ENCODE peak calls at places on chromosomes 6 and 20, in eight cellular contexts. K, O, L, J, R, C, U and I are unnamed samples.

GRCh38 chr6:21067521-21067920 is 526.0 kb upstream of the SOX4 start:
- DNase-seq in K (no peak), O (no peak), L (no peak), J (no peak), R (no peak), C (no peak), U (no peak), I (no peak)

GRCh38 chr6:117624869-117625481 is 22.7 kb upstream of the GOPC start:
- DNase-seq in K (no peak), O (peak), L (peak), J (no peak), R (no peak), C (no peak), U (no peak), I (no peak)

GRCh38 chr20:53513168-53513488 is 80.5 kb downstream of the ZNF217 start:
- DNase-seq in K (no peak), O (no peak), L (no peak), J (no peak), R (no peak), C (no peak), U (peak), I (no peak)

GRCh38 chr20:19958243-19958642 is 58.9 kb upstream of the NAA20 start:
- DNase-seq in K (no peak), O (no peak), L (no peak), J (no peak), R (no peak), C (no peak), U (no peak), I (no peak)

GRCh38 chr6:101605874-101606273 is 212.4 kb downstream of the GRIK2 start:
- DNase-seq in K (no peak), O (no peak), L (no peak), J (no peak), R (no peak), C (no peak), U (no peak), I (no peak)

GRCh38 chr20:44068780-44069191 is 118.2 kb downstream of the JPH2 start:
- DNase-seq in K (no peak), O (no peak), L (no peak), J (peak), R (no peak), C (no peak), U (no peak), I (no peak)

GRCh38 chr6:104995989-104996617 is 39.2 kb downstream of the LIN28B start:
- DNase-seq in K (no peak), O (no peak), L (peak), J (no peak), R (no peak), C (peak), U (peak), I (no peak)

GRCh38 chr6:32972353-32973143 is 4.2 kb downstream of the BRD2 start:
- DNase-seq in K (no peak), O (peak), L (no peak), J (peak), R (no peak), C (no peak), U (no peak), I (peak)

GRCh38 chr6:167825059-167825758 is 1.5 kb upstream of the AFDN start:
- DNase-seq in K (no peak), O (no peak), L (no peak), J (no peak), R (no peak), C (no peak), U (peak), I (peak)

GRCh38 chr20:34083137-34083536 is 28.9 kb downstream of the EIF2S2 start:
- DNase-seq in K (peak), O (peak), L (no peak), J (no peak), R (no peak), C (no peak), U (peak), I (no peak)

GRCh38 chr6:42217165-42217522 is 517 bp downstream of the MRPS10 start:
- DNase-seq in K (no peak), O (no peak), L (peak), J (no peak), R (no peak), C (no peak), U (no peak), I (no peak)

GRCh38 chr6:141744971-141745370 is 387.8 kb upstream of the GJE1 start:
- DNase-seq in K (peak), O (no peak), L (no peak), J (no peak), R (no peak), C (no peak), U (peak), I (no peak)

GRCh38 chr6:145153495-145153894 is 581.8 kb downstream of the EPM2A start:
- DNase-seq in K (no peak), O (no peak), L (no peak), J (no peak), R (no peak), C (no peak), U (no peak), I (no peak)

GRCh38 chr6:152124432-152125074 is 317.1 kb downstream of the ESR1 start:
- DNase-seq in K (no peak), O (peak), L (peak), J (no peak), R (no peak), C (peak), U (peak), I (no peak)

GRCh38 chr20:17663486-17663885 is 18.6 kb downstream of the RRBP1 start:
- DNase-seq in K (no peak), O (no peak), L (no peak), J (no peak), R (no peak), C (no peak), U (no peak), I (no peak)

GRCh38 chr6:62819640-62820039 is 391.6 kb upstream of the FKBP1C start:
- DNase-seq in K (no peak), O (no peak), L (no peak), J (no peak), R (no peak), C (no peak), U (no peak), I (no peak)

GRCh38 chr20:36839150-36839549 is 36.8 kb upstream of the TLDC2 start:
- DNase-seq in K (no peak), O (no peak), L (no peak), J (no peak), R (no peak), C (no peak), U (no peak), I (no peak)

GRCh38 chr6:5030596-5031136 is 26.8 kb upstream of the RPP40 start:
- DNase-seq in K (peak), O (peak), L (peak), J (peak), R (peak), C (peak), U (peak), I (peak)

GRCh38 chr6:18185624-18186023 is 30.4 kb downstream of the KDM1B start:
- DNase-seq in K (no peak), O (no peak), L (no peak), J (no peak), R (no peak), C (no peak), U (no peak), I (no peak)

GRCh38 chr6:14091329-14091978 is 26.1 kb upstream of the CD83 start:
- DNase-seq in K (no peak), O (no peak), L (no peak), J (no peak), R (no peak), C (no peak), U (no peak), I (no peak)

GRCh38 chr20:2195614-2196013 is 94.0 kb downstream of the STK35 start:
- DNase-seq in K (no peak), O (no peak), L (no peak), J (no peak), R (no peak), C (no peak), U (no peak), I (no peak)

GRCh38 chr6:24191346-24191745 is 65.3 kb downstream of the NRSN1 start:
- DNase-seq in K (no peak), O (no peak), L (no peak), J (no peak), R (no peak), C (no peak), U (no peak), I (no peak)

GRCh38 chr6:111810321-111811235 is 62.7 kb downstream of the FYN start:
- DNase-seq in K (no peak), O (peak), L (no peak), J (no peak), R (no peak), C (no peak), U (no peak), I (no peak)

GRCh38 chr20:46268131-46268611 is 40.1 kb downstream of the CDH22 start:
- DNase-seq in K (no peak), O (no peak), L (no peak), J (peak), R (no peak), C (no peak), U (no peak), I (peak)

GRCh38 chr6:157229733-157230132 is 93.6 kb downstream of the TMEM242 start:
- DNase-seq in K (no peak), O (peak), L (peak), J (no peak), R (no peak), C (no peak), U (no peak), I (peak)

GRCh38 chr6:15518878-15519277 is 143.9 kb downstream of the DTNBP1 start:
- DNase-seq in K (no peak), O (no peak), L (no peak), J (no peak), R (no peak), C (no peak), U (no peak), I (no peak)

GRCh38 chr6:152093711-152094110 is 286.2 kb downstream of the ESR1 start:
- DNase-seq in K (no peak), O (no peak), L (no peak), J (no peak), R (no peak), C (no peak), U (no peak), I (no peak)

GRCh38 chr20:5265339-5265985 is 51.3 kb downstream of the PROKR2 start:
- DNase-seq in K (no peak), O (no peak), L (no peak), J (no peak), R (no peak), C (no peak), U (no peak), I (no peak)

GRCh38 chr6:42933195-42933594 is 3.9 kb downstream of the CNPY3 start:
- DNase-seq in K (no peak), O (no peak), L (no peak), J (no peak), R (no peak), C (no peak), U (no peak), I (no peak)

GRCh38 chr6:10412165-10412947 is 2.5 kb downstream of the TFAP2A start:
- DNase-seq in K (no peak), O (peak), L (peak), J (peak), R (peak), C (peak), U (peak), I (peak)

GRCh38 chr6:97176468-97176867 is 106.5 kb downstream of the MMS22L start:
- DNase-seq in K (no peak), O (no peak), L (no peak), J (no peak), R (no peak), C (no peak), U (no peak), I (no peak)

GRCh38 chr6:110468696-110469095 is 7.7 kb downstream of the SLC22A16 start:
- DNase-seq in K (no peak), O (no peak), L (no peak), J (no peak), R (no peak), C (no peak), U (no peak), I (no peak)